ENCODE peak calls at places on chromosomes 13 and 19, in seven cellular contexts. One of them, this sample, is unnamed.

GRCh38 chr13:27338816-27339215 is 68.2 kb downstream of the RASL11A start:
- DNase-seq in HCT116: peak
- DNase-seq in IMR-90: no peak
- DNase-seq in HepG2: peak
- DNase-seq in K562: peak
- DNase-seq in GM12878: no peak
- DNase-seq in H1: no peak
- DNase-seq in this sample: no peak

GRCh38 chr13:110517505-110518149 is 43.9 kb downstream of the RAB20 start:
- DNase-seq in HCT116: no peak
- DNase-seq in IMR-90: no peak
- DNase-seq in HepG2: no peak
- DNase-seq in K562: no peak
- DNase-seq in GM12878: no peak
- DNase-seq in H1: no peak
- DNase-seq in this sample: no peak

GRCh38 chr19:32230441-32230840 is 115.0 kb upstream of the ZNF507 start:
- DNase-seq in HCT116: no peak
- DNase-seq in IMR-90: no peak
- DNase-seq in HepG2: no peak
- DNase-seq in K562: no peak
- DNase-seq in GM12878: no peak
- DNase-seq in H1: no peak
- DNase-seq in this sample: no peak

GRCh38 chr13:49784886-49785570 is 7.5 kb downstream of the KPNA3 start:
- DNase-seq in HCT116: no peak
- DNase-seq in IMR-90: peak
- DNase-seq in HepG2: no peak
- DNase-seq in K562: no peak
- DNase-seq in GM12878: no peak
- DNase-seq in H1: no peak
- DNase-seq in this sample: no peak

GRCh38 chr19:47729468-47729798 is 15.9 kb upstream of the NOP53 start:
- DNase-seq in HCT116: peak
- DNase-seq in IMR-90: peak
- DNase-seq in HepG2: no peak
- DNase-seq in K562: peak
- DNase-seq in GM12878: no peak
- DNase-seq in H1: no peak
- DNase-seq in this sample: peak

GRCh38 chr19:44723952-44724319 is 24.6 kb upstream of the BCL3 start:
- DNase-seq in HCT116: peak
- DNase-seq in IMR-90: peak
- DNase-seq in HepG2: peak
- DNase-seq in K562: peak
- DNase-seq in GM12878: peak
- DNase-seq in H1: peak
- DNase-seq in this sample: peak

GRCh38 chr19:46955114-46955812 is 64.4 kb upstream of the NPAS1 start:
- DNase-seq in HCT116: no peak
- DNase-seq in IMR-90: peak
- DNase-seq in HepG2: peak
- DNase-seq in K562: peak
- DNase-seq in GM12878: no peak
- DNase-seq in H1: no peak
- DNase-seq in this sample: no peak

GRCh38 chr13:61110804-61111203 is 304.8 kb downstream of the PCDH20 start:
- DNase-seq in HCT116: no peak
- DNase-seq in IMR-90: no peak
- DNase-seq in HepG2: no peak
- DNase-seq in K562: no peak
- DNase-seq in GM12878: no peak
- DNase-seq in H1: no peak
- DNase-seq in this sample: no peak

GRCh38 chr13:30033681-30034447 is 183.4 kb upstream of the UBL3 start:
- DNase-seq in HCT116: no peak
- DNase-seq in IMR-90: peak
- DNase-seq in HepG2: no peak
- DNase-seq in K562: no peak
- DNase-seq in GM12878: no peak
- DNase-seq in H1: no peak
- DNase-seq in this sample: peak

GRCh38 chr13:113527272-113527958 is 36.9 kb upstream of the DCUN1D2 start:
- DNase-seq in HCT116: no peak
- DNase-seq in IMR-90: no peak
- DNase-seq in HepG2: no peak
- DNase-seq in K562: no peak
- DNase-seq in GM12878: no peak
- DNase-seq in H1: no peak
- DNase-seq in this sample: no peak

GRCh38 chr13:113065406-113066141 is 40.0 kb upstream of the F7 start:
- DNase-seq in HCT116: no peak
- DNase-seq in IMR-90: peak
- DNase-seq in HepG2: no peak
- DNase-seq in K562: no peak
- DNase-seq in GM12878: no peak
- DNase-seq in H1: no peak
- DNase-seq in this sample: no peak

GRCh38 chr13:27005976-27006518 is 165.6 kb downstream of the USP12 start:
- DNase-seq in HCT116: no peak
- DNase-seq in IMR-90: no peak
- DNase-seq in HepG2: no peak
- DNase-seq in K562: no peak
- DNase-seq in GM12878: no peak
- DNase-seq in H1: no peak
- DNase-seq in this sample: no peak

GRCh38 chr13:111397202-111397880 is 76.9 kb downstream of the TEX29 start:
- DNase-seq in HCT116: no peak
- DNase-seq in IMR-90: no peak
- DNase-seq in HepG2: no peak
- DNase-seq in K562: no peak
- DNase-seq in GM12878: no peak
- DNase-seq in H1: no peak
- DNase-seq in this sample: no peak

DNA sequence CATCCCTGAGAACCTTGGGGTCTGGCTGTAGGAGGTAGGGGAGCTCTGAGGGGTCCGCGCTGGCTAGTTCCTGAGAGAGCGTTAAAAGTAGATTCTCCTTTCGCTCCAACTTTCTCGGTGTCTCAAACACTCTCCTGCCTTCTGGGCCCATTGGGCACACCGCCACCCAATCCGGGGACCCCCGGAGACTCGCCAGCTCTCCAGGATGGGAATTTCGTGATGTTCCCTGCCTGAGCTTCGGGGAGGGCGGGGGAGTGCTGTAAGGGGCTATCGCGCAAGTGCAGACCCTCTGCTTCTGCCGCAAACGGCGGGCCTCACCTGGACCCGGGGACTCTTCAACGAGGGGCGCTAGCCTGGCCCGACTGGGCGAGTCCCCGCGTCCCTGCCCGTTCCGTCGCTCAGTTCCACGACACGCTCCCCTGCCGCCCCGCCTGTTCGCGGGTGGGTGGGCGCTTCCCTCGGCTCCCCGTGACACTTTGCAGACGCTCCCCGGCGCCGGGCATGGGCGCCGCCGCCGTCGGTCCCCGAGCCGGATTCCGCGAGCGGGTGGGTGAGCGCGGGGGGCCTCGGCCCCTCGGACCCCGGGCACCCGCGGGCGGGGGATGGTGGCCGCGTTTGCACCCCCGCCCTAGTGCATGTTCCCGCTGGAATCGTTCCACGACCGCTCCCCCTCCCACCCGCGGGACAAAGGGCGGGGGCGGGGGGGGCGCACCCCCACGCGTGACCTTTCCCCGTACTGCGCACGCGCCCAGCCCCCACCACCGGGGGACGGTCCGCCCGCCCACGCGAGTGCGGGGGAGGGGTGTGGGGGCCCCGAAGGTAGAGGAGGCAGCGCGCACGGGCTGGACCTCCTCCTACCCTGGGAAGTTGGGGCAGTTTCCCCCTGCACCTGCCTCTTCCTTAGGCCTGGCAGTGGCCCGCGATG is at the start of gene CCDC106:
- DNase-seq in HCT116: no peak
- DNase-seq in IMR-90: peak
- DNase-seq in HepG2: peak
- DNase-seq in K562: peak
- DNase-seq in GM12878: no peak
- DNase-seq in H1: no peak
- DNase-seq in this sample: peak
- TF ChIP-seq CEBPB in HCT116: no peak
- TF ChIP-seq CEBPB in IMR-90: no peak
- TF ChIP-seq CEBPB in HepG2: no peak
- TF ChIP-seq CEBPB in K562: no peak
- TF ChIP-seq CEBPB in GM12878: no peak
- TF ChIP-seq CEBPB in H1: no peak
- TF ChIP-seq CEBPB in this sample: no peak

DNA sequence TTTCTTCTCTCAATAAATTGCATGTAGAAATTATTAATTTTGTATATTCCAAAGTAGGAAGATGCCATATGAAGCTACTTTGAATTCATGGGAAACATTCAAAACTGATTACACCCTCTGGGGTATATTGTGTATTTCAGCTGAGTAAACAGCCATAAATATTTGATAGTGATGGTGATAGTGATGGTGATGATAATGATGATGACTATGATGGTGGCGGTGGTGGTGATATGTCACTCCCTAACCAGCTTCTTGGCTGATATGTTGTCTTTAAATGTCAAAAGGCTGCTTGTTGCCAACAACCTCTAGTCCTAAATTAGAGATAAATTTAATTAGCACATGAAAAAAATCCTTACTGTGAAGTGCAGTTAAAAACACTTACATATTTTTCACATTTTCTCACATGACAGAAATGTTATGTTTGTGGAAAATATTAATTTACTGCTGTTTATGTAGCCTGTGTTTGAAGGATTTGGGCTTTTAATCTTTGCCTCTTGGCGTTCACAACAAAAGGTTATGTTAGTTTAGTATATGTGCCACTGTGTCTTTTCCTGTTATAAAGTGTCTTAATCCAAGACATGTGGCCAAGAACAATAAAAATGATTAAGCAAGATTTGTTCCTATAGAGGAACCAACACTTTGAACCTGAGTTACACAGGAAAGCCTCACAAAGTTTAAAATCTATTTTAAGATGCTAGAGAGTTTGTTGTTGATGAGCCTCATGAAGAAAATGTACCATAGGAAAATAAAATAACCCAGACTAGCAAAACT is 102.2 kb downstream of the LRCH1 start:
- DNase-seq in HCT116: no peak
- DNase-seq in IMR-90: no peak
- DNase-seq in HepG2: no peak
- DNase-seq in K562: no peak
- DNase-seq in GM12878: no peak
- DNase-seq in H1: no peak
- DNase-seq in this sample: no peak
- H3K27ac ChIP-seq in HCT116: no peak
- H3K27ac ChIP-seq in IMR-90: no peak
- H3K27ac ChIP-seq in HepG2: no peak
- H3K27ac ChIP-seq in K562: no peak
- H3K27ac ChIP-seq in GM12878: peak
- H3K27ac ChIP-seq in H1: no peak
- H3K27ac ChIP-seq in this sample: peak

GRCh38 chr19:2154587-2155075 is 3.3 kb upstream of the AP3D1 start:
- DNase-seq in HCT116: no peak
- DNase-seq in IMR-90: peak
- DNase-seq in HepG2: no peak
- DNase-seq in K562: no peak
- DNase-seq in GM12878: no peak
- DNase-seq in H1: no peak
- DNase-seq in this sample: no peak
- TF ChIP-seq CEBPB in HCT116: no peak
- TF ChIP-seq CEBPB in IMR-90: no peak
- TF ChIP-seq CEBPB in HepG2: no peak
- TF ChIP-seq CEBPB in K562: no peak
- TF ChIP-seq CEBPB in GM12878: no peak
- TF ChIP-seq CEBPB in H1: no peak
- TF ChIP-seq CEBPB in this sample: no peak

GRCh38 chr19:1254530-1255185 is 6.3 kb downstream of the MIDN start:
- DNase-seq in HCT116: no peak
- DNase-seq in IMR-90: no peak
- DNase-seq in HepG2: no peak
- DNase-seq in K562: no peak
- DNase-seq in GM12878: no peak
- DNase-seq in H1: no peak
- DNase-seq in this sample: no peak

GRCh38 chr19:1255186-1256161 is 7.1 kb downstream of the MIDN start:
- DNase-seq in HCT116: no peak
- DNase-seq in IMR-90: no peak
- DNase-seq in HepG2: no peak
- DNase-seq in K562: no peak
- DNase-seq in GM12878: no peak
- DNase-seq in H1: no peak
- DNase-seq in this sample: no peak

GRCh38 chr19:1252818-1253513 is 4.6 kb downstream of the MIDN start:
- DNase-seq in HCT116: no peak
- DNase-seq in IMR-90: peak
- DNase-seq in HepG2: peak
- DNase-seq in K562: peak
- DNase-seq in GM12878: no peak
- DNase-seq in H1: no peak
- DNase-seq in this sample: peak

GRCh38 chr19:1253514-1254080 is 5.2 kb downstream of the MIDN start:
- DNase-seq in HCT116: no peak
- DNase-seq in IMR-90: peak
- DNase-seq in HepG2: peak
- DNase-seq in K562: no peak
- DNase-seq in GM12878: no peak
- DNase-seq in H1: no peak
- DNase-seq in this sample: peak

GRCh38 chr19:1254081-1254527 is 5.7 kb downstream of the MIDN start:
- DNase-seq in HCT116: no peak
- DNase-seq in IMR-90: no peak
- DNase-seq in HepG2: no peak
- DNase-seq in K562: no peak
- DNase-seq in GM12878: no peak
- DNase-seq in H1: no peak
- DNase-seq in this sample: no peak
- H3K27ac ChIP-seq in HCT116: peak
- H3K27ac ChIP-seq in IMR-90: peak
- H3K27ac ChIP-seq in HepG2: peak
- H3K27ac ChIP-seq in K562: peak
- H3K27ac ChIP-seq in GM12878: no peak
- H3K27ac ChIP-seq in H1: no peak
- H3K27ac ChIP-seq in this sample: peak

DNA sequence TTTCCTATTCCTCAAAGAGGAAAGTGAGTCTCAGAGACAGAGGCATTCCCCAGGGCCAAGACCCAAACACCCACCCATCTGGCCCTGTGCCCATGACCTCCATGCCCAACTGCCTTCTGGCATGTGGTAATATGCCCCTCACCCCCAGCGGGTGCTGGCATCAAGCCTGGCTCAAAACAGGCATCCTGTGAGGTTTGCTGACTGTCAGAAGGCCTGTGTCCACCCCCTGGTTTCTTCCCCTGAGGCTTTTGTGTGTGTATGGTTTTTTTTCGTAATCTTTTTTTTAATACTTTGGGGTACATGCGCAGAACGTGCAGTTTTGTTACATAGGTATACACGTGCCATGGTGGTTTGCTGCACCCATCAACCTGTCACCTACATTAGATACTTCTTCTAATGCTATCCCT is 7.6 kb upstream of the KANK2 start:
- DNase-seq in HCT116: no peak
- DNase-seq in IMR-90: no peak
- DNase-seq in HepG2: no peak
- DNase-seq in K562: no peak
- DNase-seq in GM12878: peak
- DNase-seq in H1: no peak
- DNase-seq in this sample: no peak
- TF ChIP-seq CEBPB in HCT116: no peak
- TF ChIP-seq CEBPB in IMR-90: no peak
- TF ChIP-seq CEBPB in HepG2: no peak
- TF ChIP-seq CEBPB in K562: no peak
- TF ChIP-seq CEBPB in GM12878: no peak
- TF ChIP-seq CEBPB in H1: no peak
- TF ChIP-seq CEBPB in this sample: no peak

GRCh38 chr19:45785097-45785496 is 2.8 kb upstream of the DMPK start:
- DNase-seq in HCT116: no peak
- DNase-seq in IMR-90: no peak
- DNase-seq in HepG2: no peak
- DNase-seq in K562: no peak
- DNase-seq in GM12878: no peak
- DNase-seq in H1: no peak
- DNase-seq in this sample: no peak
- H3K27ac ChIP-seq in HCT116: no peak
- H3K27ac ChIP-seq in IMR-90: no peak
- H3K27ac ChIP-seq in HepG2: no peak
- H3K27ac ChIP-seq in K562: no peak
- H3K27ac ChIP-seq in GM12878: no peak
- H3K27ac ChIP-seq in H1: no peak
- H3K27ac ChIP-seq in this sample: no peak

This sample was measured in A549.